ENCODE peak calls at places on chromosomes 6 and 20, in seven cellular contexts. One of them, this sample, is unnamed.

GRCh38 chr6:125886914-125887313 is 69.7 kb upstream of the HINT3 start:
- DNase-seq in psoas muscle: no peak
- DNase-seq in spleen: no peak
- DNase-seq in astrocyte: no peak
- DNase-seq in cardiac fibroblast: no peak
- DNase-seq in fibroblast of pulmonary artery: no peak
- DNase-seq in CD4-positive, CD25-positive, alpha-beta regulatory T cell: no peak
- DNase-seq in this sample: no peak

GRCh38 chr6:155201461-155202226 is 62.2 kb upstream of the CLDN20 start:
- DNase-seq in psoas muscle: no peak
- DNase-seq in spleen: no peak
- DNase-seq in astrocyte: peak
- DNase-seq in cardiac fibroblast: peak
- DNase-seq in fibroblast of pulmonary artery: peak
- DNase-seq in CD4-positive, CD25-positive, alpha-beta regulatory T cell: no peak
- DNase-seq in this sample: no peak

GRCh38 chr6:143542915-143543314 is 31.4 kb upstream of the FUCA2 start:
- DNase-seq in psoas muscle: no peak
- DNase-seq in spleen: no peak
- DNase-seq in astrocyte: no peak
- DNase-seq in cardiac fibroblast: peak
- DNase-seq in fibroblast of pulmonary artery: no peak
- DNase-seq in CD4-positive, CD25-positive, alpha-beta regulatory T cell: no peak
- DNase-seq in this sample: no peak

GRCh38 chr6:36071714-36072113 is 44.1 kb downstream of the MAPK14 start:
- DNase-seq in psoas muscle: no peak
- DNase-seq in spleen: no peak
- DNase-seq in astrocyte: no peak
- DNase-seq in cardiac fibroblast: no peak
- DNase-seq in fibroblast of pulmonary artery: no peak
- DNase-seq in CD4-positive, CD25-positive, alpha-beta regulatory T cell: no peak
- DNase-seq in this sample: no peak

GRCh38 chr6:10690651-10691445 is 3.6 kb downstream of the C6orf52 start:
- DNase-seq in psoas muscle: no peak
- DNase-seq in spleen: no peak
- DNase-seq in astrocyte: no peak
- DNase-seq in cardiac fibroblast: no peak
- DNase-seq in fibroblast of pulmonary artery: peak
- DNase-seq in CD4-positive, CD25-positive, alpha-beta regulatory T cell: no peak
- DNase-seq in this sample: no peak

GRCh38 chr6:127406122-127406521 is 53.1 kb downstream of the KIAA0408 start:
- DNase-seq in psoas muscle: no peak
- DNase-seq in spleen: no peak
- DNase-seq in astrocyte: no peak
- DNase-seq in cardiac fibroblast: no peak
- DNase-seq in fibroblast of pulmonary artery: no peak
- DNase-seq in CD4-positive, CD25-positive, alpha-beta regulatory T cell: no peak
- DNase-seq in this sample: no peak

GRCh38 chr6:77740380-77740779 is 87.5 kb downstream of the MEI4 start:
- DNase-seq in psoas muscle: no peak
- DNase-seq in spleen: no peak
- DNase-seq in astrocyte: peak
- DNase-seq in cardiac fibroblast: peak
- DNase-seq in fibroblast of pulmonary artery: peak
- DNase-seq in CD4-positive, CD25-positive, alpha-beta regulatory T cell: no peak
- DNase-seq in this sample: no peak

GRCh38 chr6:156809034-156809433 is 31.9 kb downstream of the ARID1B start:
- DNase-seq in psoas muscle: no peak
- DNase-seq in spleen: no peak
- DNase-seq in astrocyte: peak
- DNase-seq in cardiac fibroblast: peak
- DNase-seq in fibroblast of pulmonary artery: peak
- DNase-seq in CD4-positive, CD25-positive, alpha-beta regulatory T cell: no peak
- DNase-seq in this sample: no peak

GRCh38 chr6:112413805-112414204 is 66.7 kb downstream of the RFPL4B start:
- DNase-seq in psoas muscle: no peak
- DNase-seq in spleen: no peak
- DNase-seq in astrocyte: no peak
- DNase-seq in cardiac fibroblast: no peak
- DNase-seq in fibroblast of pulmonary artery: no peak
- DNase-seq in CD4-positive, CD25-positive, alpha-beta regulatory T cell: no peak
- DNase-seq in this sample: no peak

GRCh38 chr6:5481024-5481423 is 219.7 kb downstream of the FARS2 start:
- DNase-seq in psoas muscle: no peak
- DNase-seq in spleen: no peak
- DNase-seq in astrocyte: no peak
- DNase-seq in cardiac fibroblast: no peak
- DNase-seq in fibroblast of pulmonary artery: no peak
- DNase-seq in CD4-positive, CD25-positive, alpha-beta regulatory T cell: no peak
- DNase-seq in this sample: no peak

GRCh38 chr20:32302507-32302872 is 25.0 kb downstream of the KIF3B start:
- DNase-seq in psoas muscle: no peak
- DNase-seq in spleen: peak
- DNase-seq in astrocyte: no peak
- DNase-seq in cardiac fibroblast: no peak
- DNase-seq in fibroblast of pulmonary artery: no peak
- DNase-seq in CD4-positive, CD25-positive, alpha-beta regulatory T cell: no peak
- DNase-seq in this sample: no peak

GRCh38 chr20:20367681-20368413 is at the start of gene INSM1:
- DNase-seq in psoas muscle: no peak
- DNase-seq in spleen: no peak
- DNase-seq in astrocyte: no peak
- DNase-seq in cardiac fibroblast: no peak
- DNase-seq in fibroblast of pulmonary artery: no peak
- DNase-seq in CD4-positive, CD25-positive, alpha-beta regulatory T cell: no peak
- DNase-seq in this sample: no peak

GRCh38 chr20:20364747-20365558 is 3.0 kb upstream of the INSM1 start:
- DNase-seq in psoas muscle: no peak
- DNase-seq in spleen: peak
- DNase-seq in astrocyte: no peak
- DNase-seq in cardiac fibroblast: no peak
- DNase-seq in fibroblast of pulmonary artery: no peak
- DNase-seq in CD4-positive, CD25-positive, alpha-beta regulatory T cell: no peak
- DNase-seq in this sample: no peak

GRCh38 chr20:11459090-11459877 is 458.4 kb upstream of the BTBD3 start:
- DNase-seq in psoas muscle: no peak
- DNase-seq in spleen: no peak
- DNase-seq in astrocyte: no peak
- DNase-seq in cardiac fibroblast: peak
- DNase-seq in fibroblast of pulmonary artery: peak
- DNase-seq in CD4-positive, CD25-positive, alpha-beta regulatory T cell: no peak
- DNase-seq in this sample: no peak

DNA sequence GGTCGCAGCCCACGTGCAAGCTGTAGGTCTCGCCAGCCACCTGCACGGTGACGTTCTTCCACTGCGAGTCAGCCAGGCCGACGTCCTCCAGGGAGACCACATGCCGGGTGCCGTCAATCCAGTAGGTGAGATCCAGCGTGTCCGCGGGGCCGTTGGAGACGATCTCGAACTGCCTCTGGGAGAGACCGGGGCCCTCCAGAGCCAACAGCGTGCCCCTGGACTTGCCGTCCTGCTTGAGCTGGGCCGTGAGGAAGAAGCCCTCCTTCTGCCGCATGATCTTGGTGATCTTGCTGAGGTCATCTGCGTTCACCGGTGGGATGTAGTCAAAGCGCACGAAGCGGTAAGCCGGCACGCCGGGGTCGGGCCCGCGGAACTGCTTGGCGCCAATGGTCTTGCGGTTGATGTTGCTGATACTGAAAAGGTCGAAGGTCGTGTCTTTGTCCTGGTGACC is 5.1 kb downstream of the THBS2 start:
- DNase-seq in psoas muscle: no peak
- DNase-seq in spleen: peak
- DNase-seq in astrocyte: no peak
- DNase-seq in cardiac fibroblast: no peak
- DNase-seq in fibroblast of pulmonary artery: no peak
- DNase-seq in CD4-positive, CD25-positive, alpha-beta regulatory T cell: no peak
- DNase-seq in this sample: peak
- H3K4me3 ChIP-seq in psoas muscle: no peak
- H3K4me3 ChIP-seq in spleen: no peak
- H3K4me3 ChIP-seq in astrocyte: no peak
- H3K4me3 ChIP-seq in cardiac fibroblast: no peak
- H3K4me3 ChIP-seq in fibroblast of pulmonary artery: no peak
- H3K4me3 ChIP-seq in CD4-positive, CD25-positive, alpha-beta regulatory T cell: no peak
- H3K4me3 ChIP-seq in this sample: no peak

GRCh38 chr20:10368702-10369041 is 65.3 kb downstream of the MKKS start:
- DNase-seq in psoas muscle: no peak
- DNase-seq in spleen: no peak
- DNase-seq in astrocyte: no peak
- DNase-seq in cardiac fibroblast: no peak
- DNase-seq in fibroblast of pulmonary artery: no peak
- DNase-seq in CD4-positive, CD25-positive, alpha-beta regulatory T cell: no peak
- DNase-seq in this sample: no peak
- H3K4me3 ChIP-seq in psoas muscle: no peak
- H3K4me3 ChIP-seq in spleen: no peak
- H3K4me3 ChIP-seq in astrocyte: no peak
- H3K4me3 ChIP-seq in cardiac fibroblast: no peak
- H3K4me3 ChIP-seq in fibroblast of pulmonary artery: no peak
- H3K4me3 ChIP-seq in CD4-positive, CD25-positive, alpha-beta regulatory T cell: no peak
- H3K4me3 ChIP-seq in this sample: no peak

GRCh38 chr20:19292254-19292653 is 79.8 kb downstream of the SLC24A3 start:
- DNase-seq in psoas muscle: no peak
- DNase-seq in spleen: no peak
- DNase-seq in astrocyte: no peak
- DNase-seq in cardiac fibroblast: no peak
- DNase-seq in fibroblast of pulmonary artery: no peak
- DNase-seq in CD4-positive, CD25-positive, alpha-beta regulatory T cell: no peak
- DNase-seq in this sample: no peak
- H3K4me3 ChIP-seq in psoas muscle: no peak
- H3K4me3 ChIP-seq in spleen: no peak
- H3K4me3 ChIP-seq in astrocyte: no peak
- H3K4me3 ChIP-seq in cardiac fibroblast: no peak
- H3K4me3 ChIP-seq in fibroblast of pulmonary artery: no peak
- H3K4me3 ChIP-seq in CD4-positive, CD25-positive, alpha-beta regulatory T cell: no peak
- H3K4me3 ChIP-seq in this sample: no peak

GRCh38 chr6:48069280-48069679 is 41.7 kb downstream of the PTCHD4 start:
- DNase-seq in psoas muscle: no peak
- DNase-seq in spleen: no peak
- DNase-seq in astrocyte: no peak
- DNase-seq in cardiac fibroblast: no peak
- DNase-seq in fibroblast of pulmonary artery: no peak
- DNase-seq in CD4-positive, CD25-positive, alpha-beta regulatory T cell: no peak
- DNase-seq in this sample: no peak
- H3K4me3 ChIP-seq in psoas muscle: no peak
- H3K4me3 ChIP-seq in spleen: no peak
- H3K4me3 ChIP-seq in astrocyte: no peak
- H3K4me3 ChIP-seq in cardiac fibroblast: no peak
- H3K4me3 ChIP-seq in fibroblast of pulmonary artery: no peak
- H3K4me3 ChIP-seq in CD4-positive, CD25-positive, alpha-beta regulatory T cell: no peak
- H3K4me3 ChIP-seq in this sample: no peak

GRCh38 chr20:60064554-60064953 is 106.3 kb downstream of the CDH26 start:
- DNase-seq in psoas muscle: no peak
- DNase-seq in spleen: no peak
- DNase-seq in astrocyte: no peak
- DNase-seq in cardiac fibroblast: no peak
- DNase-seq in fibroblast of pulmonary artery: no peak
- DNase-seq in CD4-positive, CD25-positive, alpha-beta regulatory T cell: no peak
- DNase-seq in this sample: no peak

GRCh38 chr20:60060593-60060992 is 102.4 kb downstream of the CDH26 start:
- DNase-seq in psoas muscle: peak
- DNase-seq in spleen: no peak
- DNase-seq in astrocyte: no peak
- DNase-seq in cardiac fibroblast: peak
- DNase-seq in fibroblast of pulmonary artery: no peak
- DNase-seq in CD4-positive, CD25-positive, alpha-beta regulatory T cell: no peak
- DNase-seq in this sample: no peak

GRCh38 chr20:60060006-60060557 is 101.9 kb downstream of the CDH26 start:
- DNase-seq in psoas muscle: no peak
- DNase-seq in spleen: no peak
- DNase-seq in astrocyte: no peak
- DNase-seq in cardiac fibroblast: no peak
- DNase-seq in fibroblast of pulmonary artery: no peak
- DNase-seq in CD4-positive, CD25-positive, alpha-beta regulatory T cell: no peak
- DNase-seq in this sample: peak

GRCh38 chr20:60063739-60064138 is 105.5 kb downstream of the CDH26 start:
- DNase-seq in psoas muscle: no peak
- DNase-seq in spleen: no peak
- DNase-seq in astrocyte: no peak
- DNase-seq in cardiac fibroblast: no peak
- DNase-seq in fibroblast of pulmonary artery: no peak
- DNase-seq in CD4-positive, CD25-positive, alpha-beta regulatory T cell: no peak
- DNase-seq in this sample: no peak

DNA sequence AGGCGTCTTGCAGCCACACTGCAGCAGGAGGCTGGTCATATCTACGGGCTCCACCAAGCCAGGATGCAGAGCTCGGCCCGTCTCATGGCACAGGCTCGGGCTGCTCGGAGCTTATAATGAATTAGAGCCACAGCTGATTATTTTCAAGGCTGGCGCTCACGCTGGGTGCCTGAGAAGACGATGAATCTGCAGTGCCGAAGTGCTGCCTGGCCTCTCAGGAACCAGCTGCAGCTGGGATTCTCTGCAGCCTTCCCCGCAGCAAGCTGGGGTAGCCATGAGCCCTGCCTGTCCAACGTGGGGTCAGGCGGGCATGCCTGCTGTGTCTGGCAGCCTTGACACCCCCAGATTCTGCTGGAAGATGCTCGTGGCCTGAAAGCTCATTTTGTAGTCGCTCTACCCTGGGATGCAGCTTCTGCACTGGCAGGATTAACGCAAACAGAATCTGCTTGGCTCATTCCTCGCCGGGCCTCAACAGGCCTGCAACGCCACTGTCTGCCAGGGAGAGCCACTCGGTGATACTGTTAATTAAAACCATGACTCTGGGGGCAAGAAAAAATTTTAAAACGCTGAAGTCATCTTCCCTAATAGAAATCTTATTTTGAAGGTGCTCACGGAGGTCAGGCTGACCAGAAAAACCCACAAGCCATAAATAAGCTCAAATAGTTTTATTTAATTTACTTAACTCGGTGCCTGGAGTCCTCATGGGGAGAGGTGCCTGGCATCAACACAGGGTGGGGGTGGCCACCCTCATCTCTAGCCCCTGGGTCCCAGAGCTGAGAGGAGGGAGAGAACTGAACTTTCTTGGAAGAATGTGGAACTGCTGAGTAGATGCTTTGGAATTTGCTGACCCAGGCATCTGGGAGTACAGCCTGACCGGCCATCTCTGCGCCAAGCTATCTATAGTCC is 104.5 kb downstream of the CDH26 start:
- DNase-seq in psoas muscle: peak
- DNase-seq in spleen: no peak
- DNase-seq in astrocyte: peak
- DNase-seq in cardiac fibroblast: peak
- DNase-seq in fibroblast of pulmonary artery: peak
- DNase-seq in CD4-positive, CD25-positive, alpha-beta regulatory T cell: no peak
- DNase-seq in this sample: peak
- H3K4me3 ChIP-seq in psoas muscle: peak
- H3K4me3 ChIP-seq in spleen: no peak
- H3K4me3 ChIP-seq in astrocyte: no peak
- H3K4me3 ChIP-seq in cardiac fibroblast: no peak
- H3K4me3 ChIP-seq in fibroblast of pulmonary artery: no peak
- H3K4me3 ChIP-seq in CD4-positive, CD25-positive, alpha-beta regulatory T cell: no peak
- H3K4me3 ChIP-seq in this sample: no peak